ENCODE peak calls at places on chromosome 3, in eight cellular contexts. One of them, this sample, is unnamed.
A peak's percentile ranks its signal among the peaks of the same experiment; 100 is the strongest.

GRCh38 chr3:194086251-194087075 is 49.5 kb upstream of the HES1 start:
- DNase-seq in tibial nerve: no peak
- DNase-seq in sigmoid colon: no peak
- DNase-seq in HCT116: no peak
- DNase-seq in uterus: no peak
- DNase-seq in IMR-90: no peak
- DNase-seq in H1: peak; percentile 64
- DNase-seq in stomach: peak; percentile 13
- DNase-seq in this sample: no peak

GRCh38 chr3:116579843-116580242 is 129.7 kb upstream of the TUSC7 start:
- DNase-seq in tibial nerve: no peak
- DNase-seq in sigmoid colon: no peak
- DNase-seq in HCT116: no peak
- DNase-seq in uterus: no peak
- DNase-seq in IMR-90: peak; percentile 20
- DNase-seq in H1: peak; percentile 48
- DNase-seq in stomach: no peak
- DNase-seq in this sample: no peak

GRCh38 chr3:40417845-40418543 is 31.0 kb downstream of the ENTPD3 start:
- DNase-seq in tibial nerve: no peak
- DNase-seq in sigmoid colon: no peak
- DNase-seq in HCT116: no peak
- DNase-seq in uterus: no peak
- DNase-seq in IMR-90: no peak
- DNase-seq in H1: no peak
- DNase-seq in stomach: no peak
- DNase-seq in this sample: no peak

GRCh38 chr3:16520636-16521579 is 7.4 kb upstream of the RFTN1 start:
- DNase-seq in tibial nerve: no peak
- DNase-seq in sigmoid colon: no peak
- DNase-seq in HCT116: no peak
- DNase-seq in uterus: no peak
- DNase-seq in IMR-90: no peak
- DNase-seq in H1: no peak
- DNase-seq in stomach: no peak
- DNase-seq in this sample: no peak

GRCh38 chr3:152554980-152555379 is 280.0 kb upstream of the P2RY1 start:
- DNase-seq in tibial nerve: peak; percentile 30
- DNase-seq in sigmoid colon: no peak
- DNase-seq in HCT116: no peak
- DNase-seq in uterus: no peak
- DNase-seq in IMR-90: peak; percentile 1
- DNase-seq in H1: no peak
- DNase-seq in stomach: no peak
- DNase-seq in this sample: no peak

GRCh38 chr3:120460217-120460616 is 9.4 kb upstream of the FSTL1 start:
- DNase-seq in tibial nerve: no peak
- DNase-seq in sigmoid colon: no peak
- DNase-seq in HCT116: no peak
- DNase-seq in uterus: no peak
- DNase-seq in IMR-90: no peak
- DNase-seq in H1: no peak
- DNase-seq in stomach: no peak
- DNase-seq in this sample: no peak

GRCh38 chr3:30691944-30692343 is 85.5 kb downstream of the TGFBR2 start:
- DNase-seq in tibial nerve: no peak
- DNase-seq in sigmoid colon: no peak
- DNase-seq in HCT116: no peak
- DNase-seq in uterus: no peak
- DNase-seq in IMR-90: no peak
- DNase-seq in H1: no peak
- DNase-seq in stomach: no peak
- DNase-seq in this sample: no peak

GRCh38 chr3:40741729-40742128 is 217.0 kb downstream of the ZNF621 start:
- DNase-seq in tibial nerve: no peak
- DNase-seq in sigmoid colon: peak; percentile 82
- DNase-seq in HCT116: no peak
- DNase-seq in uterus: peak; percentile 50
- DNase-seq in IMR-90: peak; percentile 1
- DNase-seq in H1: no peak
- DNase-seq in stomach: no peak
- DNase-seq in this sample: no peak

GRCh38 chr3:148077318-148077923 is 620.3 kb upstream of the AGTR1 start:
- DNase-seq in tibial nerve: no peak
- DNase-seq in sigmoid colon: no peak
- DNase-seq in HCT116: peak; percentile 26
- DNase-seq in uterus: no peak
- DNase-seq in IMR-90: peak; percentile 28
- DNase-seq in H1: no peak
- DNase-seq in stomach: no peak
- DNase-seq in this sample: no peak

GRCh38 chr3:97658670-97659285 is 105.8 kb upstream of the ARL6 start:
- DNase-seq in tibial nerve: no peak
- DNase-seq in sigmoid colon: no peak
- DNase-seq in HCT116: peak; percentile 8
- DNase-seq in uterus: no peak
- DNase-seq in IMR-90: peak; percentile 2
- DNase-seq in H1: no peak
- DNase-seq in stomach: no peak
- DNase-seq in this sample: no peak

GRCh38 chr3:24953060-24953771 is 458.6 kb upstream of the THRB start:
- DNase-seq in tibial nerve: no peak
- DNase-seq in sigmoid colon: no peak
- DNase-seq in HCT116: no peak
- DNase-seq in uterus: no peak
- DNase-seq in IMR-90: no peak
- DNase-seq in H1: no peak
- DNase-seq in stomach: no peak
- DNase-seq in this sample: no peak

GRCh38 chr3:79477242-79477641 is 290.6 kb downstream of the ROBO1 start:
- DNase-seq in tibial nerve: no peak
- DNase-seq in sigmoid colon: no peak
- DNase-seq in HCT116: no peak
- DNase-seq in uterus: no peak
- DNase-seq in IMR-90: no peak
- DNase-seq in H1: no peak
- DNase-seq in stomach: no peak
- DNase-seq in this sample: no peak

DNA sequence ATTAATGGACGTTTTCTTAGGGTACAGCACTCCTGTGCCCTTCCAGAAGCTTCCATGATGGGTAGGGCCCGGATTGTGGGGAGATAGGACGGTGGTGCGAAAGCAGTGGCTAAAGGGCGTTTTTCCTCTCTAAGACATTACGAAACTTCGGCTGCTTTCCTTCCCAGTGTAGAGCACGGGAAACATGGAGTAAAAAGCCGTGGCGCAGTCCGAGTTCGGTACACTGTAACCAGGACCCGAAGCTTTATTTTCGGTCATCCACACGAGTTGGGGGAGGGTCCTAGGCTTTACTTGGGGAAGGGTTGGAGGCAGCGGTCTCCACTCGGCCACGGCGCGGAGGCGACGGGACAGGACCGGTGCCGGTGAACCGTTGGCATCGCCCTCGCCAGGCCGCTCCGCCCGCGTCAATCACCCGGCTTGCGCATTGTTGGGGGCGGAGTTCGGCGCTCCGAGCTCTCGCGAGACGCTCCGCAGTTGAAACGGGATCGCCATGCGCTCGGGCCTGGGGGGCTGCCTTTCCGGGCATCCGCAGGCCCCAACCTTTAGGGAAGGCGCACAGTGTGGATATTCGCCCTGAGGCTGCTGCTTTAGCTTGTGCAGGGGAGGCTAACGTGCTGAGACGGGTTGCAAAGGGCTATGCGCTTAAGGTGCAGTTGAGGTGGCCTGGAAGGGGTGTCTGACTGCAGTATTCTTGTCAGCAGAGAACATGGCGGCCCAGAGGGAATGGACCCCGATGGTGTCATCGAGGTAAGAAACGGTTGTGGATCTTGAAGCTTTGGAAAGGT is 546 bp downstream of the EIF4A2 start:
- DNase-seq in tibial nerve: peak; percentile 74
- DNase-seq in sigmoid colon: peak; percentile 94
- DNase-seq in HCT116: no peak
- DNase-seq in uterus: peak; percentile 86
- DNase-seq in IMR-90: peak; percentile 64
- DNase-seq in H1: peak; percentile 66
- DNase-seq in stomach: peak; percentile 88
- DNase-seq in this sample: peak; percentile 88
- TF ChIP-seq POLR2A in tibial nerve: peak; percentile 50
- TF ChIP-seq POLR2A in sigmoid colon: peak; percentile 35
- TF ChIP-seq POLR2A in HCT116: no peak
- TF ChIP-seq POLR2A in uterus: peak; percentile 84
- TF ChIP-seq POLR2A in IMR-90: no peak
- TF ChIP-seq POLR2A in H1: peak; percentile 72
- TF ChIP-seq POLR2A in stomach: no peak
- TF ChIP-seq POLR2A in this sample: no peak

GRCh38 chr3:138834359-138835176 is at the start of gene PIK3CB:
- DNase-seq in tibial nerve: peak; percentile 73
- DNase-seq in sigmoid colon: peak; percentile 92
- DNase-seq in HCT116: peak; percentile 44
- DNase-seq in uterus: peak; percentile 85
- DNase-seq in IMR-90: peak; percentile 62
- DNase-seq in H1: peak; percentile 92
- DNase-seq in stomach: peak; percentile 92
- DNase-seq in this sample: peak; percentile 91
- TF ChIP-seq POLR2A in tibial nerve: peak; percentile 84
- TF ChIP-seq POLR2A in sigmoid colon: no peak
- TF ChIP-seq POLR2A in HCT116: peak; percentile 93
- TF ChIP-seq POLR2A in uterus: peak; percentile 81
- TF ChIP-seq POLR2A in IMR-90: peak; percentile 70
- TF ChIP-seq POLR2A in H1: peak; percentile 91
- TF ChIP-seq POLR2A in stomach: no peak
- TF ChIP-seq POLR2A in this sample: peak; percentile 96

GRCh38 chr3:53150247-53151085 is 10.5 kb upstream of the PRKCD start:
- DNase-seq in tibial nerve: no peak
- DNase-seq in sigmoid colon: no peak
- DNase-seq in HCT116: peak; percentile 21
- DNase-seq in uterus: no peak
- DNase-seq in IMR-90: peak; percentile 47
- DNase-seq in H1: no peak
- DNase-seq in stomach: peak; percentile 91
- DNase-seq in this sample: peak; percentile 94
- TF ChIP-seq POLR2A in tibial nerve: no peak
- TF ChIP-seq POLR2A in sigmoid colon: no peak
- TF ChIP-seq POLR2A in HCT116: no peak
- TF ChIP-seq POLR2A in uterus: no peak
- TF ChIP-seq POLR2A in IMR-90: no peak
- TF ChIP-seq POLR2A in H1: no peak
- TF ChIP-seq POLR2A in stomach: no peak
- TF ChIP-seq POLR2A in this sample: no peak

DNA sequence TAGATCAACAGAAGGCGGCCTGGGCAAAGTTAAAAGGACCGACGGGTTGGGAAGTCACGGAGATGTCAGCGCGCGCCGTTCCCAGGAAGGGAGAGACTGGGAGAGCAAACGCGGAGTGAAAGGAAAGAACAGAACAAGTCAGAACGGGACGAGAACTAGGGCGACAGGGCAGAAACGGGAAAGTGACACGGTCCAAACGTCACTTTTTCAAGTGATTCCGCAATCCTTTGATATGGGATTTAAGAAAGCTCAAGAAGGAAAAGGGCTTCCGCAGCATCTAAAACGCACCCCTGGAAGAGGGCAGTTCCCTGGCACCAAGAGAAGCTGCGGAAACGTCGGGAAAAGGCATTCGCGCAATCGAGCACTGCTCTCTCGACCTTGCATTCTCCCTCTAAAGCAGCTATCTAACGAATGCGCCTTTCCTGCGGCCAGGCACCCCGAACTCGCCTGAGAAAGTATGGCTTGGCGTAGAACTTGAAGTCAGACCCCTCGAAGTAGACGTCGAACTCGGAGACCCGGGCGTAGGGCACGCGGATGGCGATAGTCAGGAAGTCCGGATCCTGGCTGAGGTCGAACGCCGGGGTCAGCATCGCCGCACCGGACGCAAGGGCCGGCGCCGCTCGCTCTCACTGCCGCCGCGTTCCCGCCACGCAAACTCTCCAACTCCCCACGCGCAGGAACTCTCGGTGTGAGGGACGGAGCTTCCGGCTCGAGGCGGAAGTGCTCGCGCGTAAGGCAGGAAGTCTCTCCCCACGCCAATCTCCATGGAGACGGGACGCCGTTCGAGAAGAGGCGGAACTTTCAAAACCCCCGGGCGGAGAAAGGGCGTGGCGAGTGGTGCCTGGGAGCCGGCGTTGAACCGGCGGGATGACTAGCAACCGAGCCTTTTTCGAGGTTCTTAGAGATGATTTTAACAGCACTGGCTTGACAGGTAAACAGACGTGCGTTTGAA is at the start of gene SHQ1:
- DNase-seq in tibial nerve: peak; percentile 92
- DNase-seq in sigmoid colon: peak; percentile 98
- DNase-seq in HCT116: peak; percentile 82
- DNase-seq in uterus: peak; percentile 96
- DNase-seq in IMR-90: peak; percentile 93
- DNase-seq in H1: peak; percentile 93
- DNase-seq in stomach: peak; percentile 97
- DNase-seq in this sample: peak; percentile 94
- TF ChIP-seq POLR2A in tibial nerve: no peak
- TF ChIP-seq POLR2A in sigmoid colon: peak; percentile 36
- TF ChIP-seq POLR2A in HCT116: peak; percentile 65
- TF ChIP-seq POLR2A in uterus: peak; percentile 53
- TF ChIP-seq POLR2A in IMR-90: peak; percentile 31
- TF ChIP-seq POLR2A in H1: no peak
- TF ChIP-seq POLR2A in stomach: no peak
- TF ChIP-seq POLR2A in this sample: no peak

GRCh38 chr3:93969443-93969842 is 4.3 kb downstream of the PROS1 start:
- DNase-seq in tibial nerve: no peak
- DNase-seq in sigmoid colon: no peak
- DNase-seq in HCT116: peak; percentile 12
- DNase-seq in uterus: no peak
- DNase-seq in IMR-90: peak; percentile 39
- DNase-seq in H1: no peak
- DNase-seq in stomach: no peak
- DNase-seq in this sample: no peak

GRCh38 chr3:93973160-93974126 is at the start of gene PROS1:
- DNase-seq in tibial nerve: peak; percentile 71
- DNase-seq in sigmoid colon: peak; percentile 92
- DNase-seq in HCT116: peak; percentile 29
- DNase-seq in uterus: peak; percentile 84
- DNase-seq in IMR-90: peak; percentile 68
- DNase-seq in H1: peak; percentile 74
- DNase-seq in stomach: peak; percentile 69
- DNase-seq in this sample: peak; percentile 82

DNA sequence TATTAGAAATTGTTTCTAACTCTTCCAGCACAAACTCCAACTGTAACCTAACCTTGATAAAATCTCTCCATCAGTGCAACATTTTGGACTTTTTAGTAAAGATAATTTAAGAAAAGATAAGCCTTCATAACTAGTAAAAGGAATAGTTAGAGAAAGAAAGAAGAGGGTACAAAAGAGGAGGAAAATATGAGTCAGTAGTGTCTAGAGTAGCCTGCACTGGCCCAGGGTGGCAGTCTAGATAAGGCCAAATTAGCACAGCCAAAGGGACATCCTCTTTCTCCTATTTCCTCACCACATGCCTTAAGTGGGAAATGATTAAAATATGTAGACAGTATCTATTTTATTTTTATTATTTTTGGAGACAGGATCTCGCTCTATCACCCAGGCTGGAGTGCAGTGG is 3.7 kb downstream of the PROS1 start:
- DNase-seq in tibial nerve: no peak
- DNase-seq in sigmoid colon: no peak
- DNase-seq in HCT116: no peak
- DNase-seq in uterus: no peak
- DNase-seq in IMR-90: no peak
- DNase-seq in H1: no peak
- DNase-seq in stomach: no peak
- DNase-seq in this sample: no peak
- TF ChIP-seq POLR2A in tibial nerve: no peak
- TF ChIP-seq POLR2A in sigmoid colon: no peak
- TF ChIP-seq POLR2A in HCT116: no peak
- TF ChIP-seq POLR2A in uterus: no peak
- TF ChIP-seq POLR2A in IMR-90: no peak
- TF ChIP-seq POLR2A in H1: no peak
- TF ChIP-seq POLR2A in stomach: no peak
- TF ChIP-seq POLR2A in this sample: no peak

This sample was measured in body of pancreas.